ENCODE peak calls at places on chromosomes 1 and 21, in seven cellular contexts. S is central memory CD4-positive, alpha-beta T cell; G is stimulated activated CD4-positive, alpha-beta T cell treated with anti-CD3 and anti-CD28 coated beads, Interleukin-1b, Interleukin-23, amount 100 ng/mL, for 4 hours; Q is AG04450; H is heart left ventricle; I is stimulated activated naive CD8-positive, alpha-beta T cell treated with anti-CD3 and anti-CD28 coated beads, Interleukin-15, Interleukin-2, amounts not matched to agents 100 U/mL and 50 U/mL, for 24 hours; T is MCF 10A. Z is an unnamed sample.

GRCh38 chr1:173555651-173556305 is 47.1 kb downstream of the SLC9C2 start:
- DNase-seq in G (no peak), T (no peak), H (no peak), S (no peak), Q (no peak), I (no peak), Z (no peak)

GRCh38 chr1:29500041-29500440 is 263.7 kb downstream of the PTPRU start:
- DNase-seq in H (no peak), I (no peak), S (no peak), G (no peak), T (no peak), Q (no peak), Z (no peak)

GRCh38 chr1:7470904-7471638 is 300.0 kb upstream of the VAMP3 start:
- DNase-seq in I (no peak), G (no peak), T (peak; percentile 99), H (peak; percentile 92), Q (peak; percentile 98), S (no peak), Z (peak; percentile 98)

GRCh38 chr1:15680614-15681345 is 3.3 kb upstream of the PLEKHM2 start:
- DNase-seq in I (no peak), Q (peak; percentile 76), H (no peak), G (no peak), S (no peak), T (peak; percentile 93), Z (peak; percentile 82)

GRCh38 chr1:247287460-247287859 is 31.6 kb downstream of the VN1R5 start:
- DNase-seq in H (no peak), T (no peak), I (no peak), S (no peak), G (no peak), Q (no peak), Z (no peak)

GRCh38 chr21:40146201-40146890 is 279.1 kb downstream of the PCP4 start:
- DNase-seq in I (no peak), T (peak; percentile 63), H (no peak), G (no peak), Q (no peak), S (no peak), Z (no peak)

GRCh38 chr1:115712911-115713609 is 55.5 kb downstream of the CASQ2 start:
- DNase-seq in S (no peak), I (no peak), H (no peak), Q (no peak), G (no peak), T (no peak), Z (no peak)

GRCh38 chr1:14968251-14968812 is 185.2 kb upstream of the TMEM51 start:
- DNase-seq in G (no peak), I (no peak), Q (no peak), H (peak; percentile 62), S (no peak), T (peak; percentile 48), Z (peak; percentile 89)

GRCh38 chr1:19441048-19441447 is 44.3 kb downstream of the CAPZB start:
- DNase-seq in T (no peak), H (no peak), S (no peak), Q (no peak), G (no peak), I (no peak), Z (no peak)

GRCh38 chr1:208741296-208741695 is 497.1 kb upstream of the PLXNA2 start:
- DNase-seq in G (no peak), T (no peak), S (no peak), H (no peak), I (no peak), Q (no peak), Z (no peak)

Z was measured in hepatic stellate cell.